ENCODE peak calls at places on chromosomes 16 and 17, in four cellular contexts. I is IMR-90, E is K562, G is HepG2. X is an unnamed sample.

GRCh38 chr17:16653367-16654041 is at the start of gene ZNF624:
- DNase-seq in I (peak; percentile 83), E (peak; percentile 91), G (peak; percentile 88), X (peak; percentile 97)

GRCh38 chr17:37481001-37481665 is 8.6 kb upstream of the DUSP14 start:
- DNase-seq in G (no peak), E (no peak), I (no peak), X (no peak)

GRCh38 chr16:20301840-20302239 is 25.5 kb downstream of the GP2 start:
- DNase-seq in E (no peak), G (no peak), I (no peak), X (no peak)

GRCh38 chr16:68074850-68075249 is 10.3 kb upstream of the NFATC3 start:
- DNase-seq in E (no peak), G (no peak), I (no peak), X (no peak)

GRCh38 chr16:11349599-11350276 is 4.5 kb downstream of the RMI2 start:
- DNase-seq in I (peak; percentile 92), G (no peak), E (no peak), X (no peak)

GRCh38 chr16:28977703-28978641 is 3.4 kb downstream of the SPNS1 start:
- DNase-seq in I (no peak), G (peak; percentile 35), E (peak; percentile 32), X (no peak)

GRCh38 chr17:19022128-19022527 is 17.6 kb upstream of the FAM83G start:
- DNase-seq in G (no peak), I (no peak), E (no peak), X (no peak)

GRCh38 chr17:47762733-47763132 is 29.7 kb downstream of the TBX21 start:
- DNase-seq in G (no peak), E (no peak), I (no peak), X (no peak)

GRCh38 chr16:81896902-81897301 is 114.4 kb downstream of the SDR42E1 start:
- DNase-seq in E (no peak), G (no peak), I (no peak), X (no peak)

GRCh38 chr17:58487589-58488427 is at the start of gene HSF5:
- DNase-seq in G (no peak), E (no peak), I (no peak), X (no peak)

GRCh38 chr17:63853260-63853659 is 10.8 kb upstream of the SMARCD2 start:
- DNase-seq in E (no peak), G (no peak), I (no peak), X (no peak)

GRCh38 chr17:62876063-62876462 is 67.9 kb upstream of the MARCHF10 start:
- DNase-seq in E (no peak), I (peak; percentile 39), G (no peak), X (no peak)

GRCh38 chr17:1797323-1797722 is 32.4 kb downstream of the SMYD4 start:
- DNase-seq in G (no peak), E (peak; percentile 62), I (no peak), X (no peak)

GRCh38 chr16:47045023-47045422 is 71.5 kb upstream of the DNAJA2 start:
- DNase-seq in G (no peak), E (peak; percentile 31), I (no peak), X (no peak)

GRCh38 chr17:80957461-80957941 is 34.1 kb upstream of the CHMP6 start:
- DNase-seq in I (no peak), G (no peak), E (no peak), X (no peak)

GRCh38 chr16:84619103-84619460 is 1.2 kb upstream of the COTL1 start:
- DNase-seq in E (no peak), I (no peak), G (no peak), X (no peak)

GRCh38 chr17:1047177-1047885 is 50.4 kb downstream of the TIMM22 start:
- DNase-seq in G (no peak), E (no peak), I (peak; percentile 90), X (no peak)

GRCh38 chr17:69468211-69468610 is 53.7 kb downstream of the MAP2K6 start:
- DNase-seq in G (no peak), I (no peak), E (no peak), X (no peak)

GRCh38 chr17:39239640-39240314 is 14.0 kb upstream of the STAC2 start:
- DNase-seq in E (peak; percentile 76), I (no peak), G (peak; percentile 55), X (peak; percentile 60)

GRCh38 chr17:39235555-39236221 is 9.9 kb upstream of the STAC2 start:
- DNase-seq in E (peak; percentile 82), I (peak; percentile 57), G (peak; percentile 60), X (peak; percentile 89)

GRCh38 chr17:39236981-39237441 is 11.3 kb upstream of the STAC2 start:
- DNase-seq in I (no peak), G (no peak), E (no peak), X (no peak)

GRCh38 chr17:39236383-39236927 is 10.7 kb upstream of the STAC2 start:
- DNase-seq in G (no peak), I (no peak), E (no peak), X (no peak)

GRCh38 chr17:39237586-39237985 is 11.8 kb upstream of the STAC2 start:
- DNase-seq in E (no peak), G (no peak), I (no peak), X (no peak)
- TF ChIP-seq USF2 in E (no peak), G (no peak), I (no peak), X (no peak)

GRCh38 chr17:9829343-9829742 is 3.6 kb downstream of the GLP2R start:
- DNase-seq in E (no peak), G (no peak), I (no peak), X (no peak)
- TF ChIP-seq MAZ in E (no peak), G (no peak), I (no peak), X (no peak)

GRCh38 chr16:66521951-66522771 is 27.8 kb downstream of the TK2 start:
- DNase-seq in E (peak; percentile 77), I (peak; percentile 76), G (no peak), X (no peak)
- TF ChIP-seq USF2 in E (peak; percentile 21), I (peak; percentile 65), G (no peak), X (no peak)

GRCh38 chr16:22050963-22051362 is 41.4 kb upstream of the VWA3A start:
- DNase-seq in I (no peak), E (no peak), G (no peak), X (no peak)
- TF ChIP-seq MAZ in I (no peak), E (no peak), G (no peak), X (no peak)

DNA sequence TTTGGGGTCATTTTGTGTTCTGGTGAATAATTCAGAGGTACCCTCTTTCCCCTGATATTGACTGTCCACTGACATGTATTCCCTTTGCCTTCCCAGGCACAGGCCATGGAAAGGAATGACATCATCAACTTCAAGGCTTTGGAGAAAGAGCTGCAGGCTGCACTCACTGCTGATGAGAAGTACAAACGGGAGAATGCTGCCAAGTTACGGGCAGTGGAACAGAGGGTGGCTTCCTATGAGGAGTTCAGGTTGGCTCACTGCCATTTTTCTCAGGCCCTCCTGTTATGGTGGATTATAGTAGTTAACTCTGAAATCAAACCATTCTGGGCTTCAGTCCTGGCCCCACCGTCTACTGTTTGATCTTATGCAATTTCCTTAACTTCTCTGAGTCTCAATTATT is 1.6 kb upstream of the EFTUD2 start:
- DNase-seq in I (peak; percentile 83), E (no peak), G (no peak), X (peak; percentile 58)
- TF ChIP-seq USF2 in I (no peak), E (no peak), G (no peak), X (no peak)

DNA sequence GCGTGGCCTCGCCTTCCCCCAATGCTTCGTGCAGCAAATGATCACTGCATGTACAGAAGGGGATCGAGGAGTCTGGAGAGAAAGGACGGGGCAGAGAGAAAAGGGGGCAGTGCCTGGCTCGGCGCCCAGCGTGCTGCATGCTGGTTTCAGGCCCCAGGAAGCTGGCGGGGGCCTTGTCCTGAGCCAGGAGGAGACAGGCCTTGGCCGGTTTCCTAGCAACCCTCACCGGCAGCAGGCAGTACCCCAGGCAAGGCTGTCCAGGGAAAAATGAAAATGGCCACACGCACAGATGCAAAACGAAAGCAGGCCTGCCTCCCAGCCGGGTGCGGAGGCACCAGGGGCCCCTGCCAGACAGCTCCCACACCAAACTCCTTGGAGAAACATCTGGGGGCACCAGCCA is 126.3 kb downstream of the ZFHX3 start:
- DNase-seq in E (no peak), G (no peak), I (peak; percentile 32), X (no peak)
- TF ChIP-seq MAZ in E (no peak), G (no peak), I (no peak), X (no peak)

GRCh38 chr17:6712058-6712853 is 913 bp downstream of the SLC13A5 start:
- DNase-seq in G (peak; percentile 88), E (no peak), I (no peak), X (peak; percentile 54)
- TF ChIP-seq USF2 in G (no peak), E (no peak), I (no peak), X (no peak)

DNA sequence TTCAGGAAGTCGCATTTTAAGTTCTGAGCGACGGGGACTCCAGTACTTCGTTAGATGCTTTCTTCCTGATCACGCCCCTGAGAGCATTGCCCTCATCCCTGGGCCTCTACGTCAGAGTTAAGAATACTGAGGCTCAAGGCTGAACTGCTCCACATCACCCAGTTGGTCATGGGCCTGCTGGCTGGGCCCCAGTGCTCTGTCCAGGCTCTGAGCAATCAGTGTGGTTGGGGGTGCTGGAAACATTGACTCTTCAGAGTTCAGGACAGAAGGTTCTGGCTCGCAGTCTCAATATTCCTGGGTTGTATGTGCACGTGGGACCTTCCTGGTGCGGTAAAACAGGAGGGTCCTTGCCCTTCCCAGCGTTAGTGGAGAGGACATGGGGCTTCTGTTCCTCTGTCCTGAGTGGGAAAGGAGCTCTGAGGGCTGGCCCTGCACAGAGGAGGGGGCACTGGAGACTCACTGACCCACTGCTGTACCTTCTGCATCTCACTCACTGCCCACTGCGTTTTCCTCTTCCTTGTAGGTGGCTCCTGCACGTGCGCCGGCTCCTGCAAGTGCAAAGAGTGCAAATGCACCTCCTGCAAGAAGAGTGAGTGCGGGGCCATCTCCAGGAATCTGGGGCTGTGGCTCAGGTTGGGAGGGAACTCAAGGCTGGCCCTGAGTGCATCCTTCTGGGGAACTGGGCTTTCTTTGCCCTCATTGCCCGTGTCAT is 518 bp downstream of the MT1E start:
- DNase-seq in E (no peak), I (peak; percentile 86), G (no peak), X (no peak)
- TF ChIP-seq MAZ in E (no peak), I (peak; percentile 29), G (no peak), X (no peak)